ENCODE peak calls at places on chromosomes 5 and 9, in four cellular contexts. Y is osteocyte, W is GM12891, F is Kasumi-1. R is an unnamed sample.

GRCh38 chr5:55934117-55934613 is 60.6 kb downstream of the IL6ST start:
- DNase-seq in Y (no peak), W (no peak), F (no peak), R (no peak)

GRCh38 chr5:149488645-149489306 is 62.5 kb downstream of the CSNK1A1 start:
- DNase-seq in Y (no peak), W (no peak), F (no peak), R (no peak)

GRCh38 chr5:124544366-124545055 is 201.9 kb downstream of the ZNF608 start:
- DNase-seq in Y (no peak), W (no peak), F (peak; percentile 32), R (no peak)

GRCh38 chr9:69089491-69089890 is 53.9 kb downstream of the FXN start:
- DNase-seq in Y (no peak), W (no peak), F (no peak), R (no peak)

GRCh38 chr5:10645671-10646070 is 81.8 kb downstream of the ANKRD33B start:
- DNase-seq in Y (no peak), W (no peak), F (no peak), R (no peak)

GRCh38 chr9:124285903-124286291 is 28.1 kb downstream of the NEK6 start:
- DNase-seq in Y (peak; percentile 92), W (no peak), F (peak; percentile 93), R (peak; percentile 81)

GRCh38 chr5:115461506-115462290 is 82.9 kb downstream of the FEM1C start:
- DNase-seq in Y (no peak), W (no peak), F (no peak), R (no peak)

GRCh38 chr5:178289438-178289837 is 56.8 kb upstream of the PHYKPL start:
- DNase-seq in Y (no peak), W (no peak), F (no peak), R (no peak)

GRCh38 chr9:72954431-72955420 is 1.9 kb upstream of the ALDH1A1 start:
- DNase-seq in Y (no peak), W (no peak), F (no peak), R (no peak)

GRCh38 chr5:110945874-110946436 is 125.6 kb upstream of the TSLP start:
- DNase-seq in Y (no peak), W (no peak), F (no peak), R (no peak)

GRCh38 chr5:39014544-39014943 is 59.7 kb downstream of the RICTOR start:
- DNase-seq in Y (no peak), W (no peak), F (no peak), R (no peak)

GRCh38 chr5:96344678-96345612 is 88.1 kb downstream of the PCSK1 start:
- DNase-seq in Y (no peak), W (no peak), F (peak; percentile 91), R (peak; percentile 25)

GRCh38 chr5:66209794-66210193 is 65.7 kb downstream of the SREK1 start:
- DNase-seq in Y (no peak), W (no peak), F (no peak), R (no peak)

GRCh38 chr5:91256142-91256524 is 127.0 kb downstream of the ARRDC3 start:
- DNase-seq in Y (no peak), W (no peak), F (no peak), R (no peak)

GRCh38 chr5:10550222-10550995 is 13.5 kb upstream of the ANKRD33B start:
- DNase-seq in Y (no peak), W (no peak), F (no peak), R (no peak)

GRCh38 chr9:136095028-136095494 is at the start of gene NACC2:
- DNase-seq in Y (no peak), W (no peak), F (no peak), R (no peak)

GRCh38 chr5:113081881-113082546 is 105.4 kb downstream of the DCP2 start:
- DNase-seq in Y (no peak), W (no peak), F (no peak), R (no peak)